ENCODE peak calls at places on chromosomes 2 and 18, in ten cellular contexts. One of them, this sample, is unnamed.

GRCh38 chr2:168254158-168254935 is 7.0 kb upstream of the STK39 start:
- DNase-seq in GM20000: no peak
- DNase-seq in NCI-H1694 treated with DMSO at 0.1 percent for 48 hours: no peak
- DNase-seq in AG08396: peak
- DNase-seq in psoas muscle: no peak
- DNase-seq in activated T-cell treated with anti-CD3 and anti-CD28 coated beads, Interleukin-2, amount 50 U/mL, for 72 hours: no peak
- DNase-seq in fibroblast of mammary gland: no peak
- DNase-seq in neural crest cell: no peak
- DNase-seq in amniotic stem cell: peak
- DNase-seq in T-helper 9 cell: no peak
- DNase-seq in this sample: no peak

GRCh38 chr2:100018794-100019193 is 123.6 kb downstream of the AFF3 start:
- DNase-seq in GM20000: no peak
- DNase-seq in NCI-H1694 treated with DMSO at 0.1 percent for 48 hours: no peak
- DNase-seq in AG08396: peak
- DNase-seq in psoas muscle: no peak
- DNase-seq in activated T-cell treated with anti-CD3 and anti-CD28 coated beads, Interleukin-2, amount 50 U/mL, for 72 hours: no peak
- DNase-seq in fibroblast of mammary gland: peak
- DNase-seq in neural crest cell: no peak
- DNase-seq in amniotic stem cell: peak
- DNase-seq in T-helper 9 cell: no peak
- DNase-seq in this sample: no peak

GRCh38 chr2:35504419-35504818 is 851.2 kb upstream of the CRIM1 start:
- DNase-seq in GM20000: no peak
- DNase-seq in NCI-H1694 treated with DMSO at 0.1 percent for 48 hours: no peak
- DNase-seq in AG08396: no peak
- DNase-seq in psoas muscle: no peak
- DNase-seq in activated T-cell treated with anti-CD3 and anti-CD28 coated beads, Interleukin-2, amount 50 U/mL, for 72 hours: no peak
- DNase-seq in fibroblast of mammary gland: no peak
- DNase-seq in neural crest cell: no peak
- DNase-seq in amniotic stem cell: no peak
- DNase-seq in T-helper 9 cell: no peak
- DNase-seq in this sample: no peak

GRCh38 chr2:8580316-8581047 is 101.4 kb upstream of the ID2 start:
- DNase-seq in GM20000: no peak
- DNase-seq in NCI-H1694 treated with DMSO at 0.1 percent for 48 hours: no peak
- DNase-seq in AG08396: no peak
- DNase-seq in psoas muscle: no peak
- DNase-seq in activated T-cell treated with anti-CD3 and anti-CD28 coated beads, Interleukin-2, amount 50 U/mL, for 72 hours: no peak
- DNase-seq in fibroblast of mammary gland: no peak
- DNase-seq in neural crest cell: no peak
- DNase-seq in amniotic stem cell: no peak
- DNase-seq in T-helper 9 cell: no peak
- DNase-seq in this sample: no peak

GRCh38 chr2:24917731-24918325 is 2.2 kb downstream of the ADCY3 start:
- DNase-seq in GM20000: no peak
- DNase-seq in NCI-H1694 treated with DMSO at 0.1 percent for 48 hours: no peak
- DNase-seq in AG08396: no peak
- DNase-seq in psoas muscle: no peak
- DNase-seq in activated T-cell treated with anti-CD3 and anti-CD28 coated beads, Interleukin-2, amount 50 U/mL, for 72 hours: no peak
- DNase-seq in fibroblast of mammary gland: no peak
- DNase-seq in neural crest cell: no peak
- DNase-seq in amniotic stem cell: no peak
- DNase-seq in T-helper 9 cell: no peak
- DNase-seq in this sample: no peak

GRCh38 chr18:45166341-45167108 is 448.8 kb upstream of the SLC14A2 start:
- DNase-seq in GM20000: no peak
- DNase-seq in NCI-H1694 treated with DMSO at 0.1 percent for 48 hours: no peak
- DNase-seq in AG08396: peak
- DNase-seq in psoas muscle: peak
- DNase-seq in activated T-cell treated with anti-CD3 and anti-CD28 coated beads, Interleukin-2, amount 50 U/mL, for 72 hours: no peak
- DNase-seq in fibroblast of mammary gland: peak
- DNase-seq in neural crest cell: no peak
- DNase-seq in amniotic stem cell: no peak
- DNase-seq in T-helper 9 cell: no peak
- DNase-seq in this sample: no peak

GRCh38 chr2:11160731-11161455 is 5.6 kb downstream of the SLC66A3 start:
- DNase-seq in GM20000: peak
- DNase-seq in NCI-H1694 treated with DMSO at 0.1 percent for 48 hours: no peak
- DNase-seq in AG08396: no peak
- DNase-seq in psoas muscle: no peak
- DNase-seq in activated T-cell treated with anti-CD3 and anti-CD28 coated beads, Interleukin-2, amount 50 U/mL, for 72 hours: no peak
- DNase-seq in fibroblast of mammary gland: no peak
- DNase-seq in neural crest cell: no peak
- DNase-seq in amniotic stem cell: no peak
- DNase-seq in T-helper 9 cell: no peak
- DNase-seq in this sample: no peak

GRCh38 chr2:178279142-178279541 is 84.8 kb downstream of the OSBPL6 start:
- DNase-seq in GM20000: no peak
- DNase-seq in NCI-H1694 treated with DMSO at 0.1 percent for 48 hours: no peak
- DNase-seq in AG08396: peak
- DNase-seq in psoas muscle: no peak
- DNase-seq in activated T-cell treated with anti-CD3 and anti-CD28 coated beads, Interleukin-2, amount 50 U/mL, for 72 hours: no peak
- DNase-seq in fibroblast of mammary gland: peak
- DNase-seq in neural crest cell: no peak
- DNase-seq in amniotic stem cell: peak
- DNase-seq in T-helper 9 cell: no peak
- DNase-seq in this sample: no peak

GRCh38 chr2:162200636-162201035 is 42.6 kb downstream of the FAP start:
- DNase-seq in GM20000: no peak
- DNase-seq in NCI-H1694 treated with DMSO at 0.1 percent for 48 hours: no peak
- DNase-seq in AG08396: no peak
- DNase-seq in psoas muscle: no peak
- DNase-seq in activated T-cell treated with anti-CD3 and anti-CD28 coated beads, Interleukin-2, amount 50 U/mL, for 72 hours: no peak
- DNase-seq in fibroblast of mammary gland: no peak
- DNase-seq in neural crest cell: no peak
- DNase-seq in amniotic stem cell: no peak
- DNase-seq in T-helper 9 cell: no peak
- DNase-seq in this sample: no peak

GRCh38 chr2:64913357-64913869 is 75.8 kb upstream of the SLC1A4 start:
- DNase-seq in GM20000: no peak
- DNase-seq in NCI-H1694 treated with DMSO at 0.1 percent for 48 hours: no peak
- DNase-seq in AG08396: no peak
- DNase-seq in psoas muscle: no peak
- DNase-seq in activated T-cell treated with anti-CD3 and anti-CD28 coated beads, Interleukin-2, amount 50 U/mL, for 72 hours: peak
- DNase-seq in fibroblast of mammary gland: no peak
- DNase-seq in neural crest cell: no peak
- DNase-seq in amniotic stem cell: no peak
- DNase-seq in T-helper 9 cell: no peak
- DNase-seq in this sample: no peak

GRCh38 chr2:111923271-111923670 is 24.9 kb downstream of the MERTK start:
- DNase-seq in GM20000: no peak
- DNase-seq in NCI-H1694 treated with DMSO at 0.1 percent for 48 hours: no peak
- DNase-seq in AG08396: no peak
- DNase-seq in psoas muscle: no peak
- DNase-seq in activated T-cell treated with anti-CD3 and anti-CD28 coated beads, Interleukin-2, amount 50 U/mL, for 72 hours: no peak
- DNase-seq in fibroblast of mammary gland: peak
- DNase-seq in neural crest cell: no peak
- DNase-seq in amniotic stem cell: no peak
- DNase-seq in T-helper 9 cell: no peak
- DNase-seq in this sample: no peak

GRCh38 chr18:51480562-51481261 is 283.2 kb upstream of the MEX3C start:
- DNase-seq in GM20000: no peak
- DNase-seq in NCI-H1694 treated with DMSO at 0.1 percent for 48 hours: no peak
- DNase-seq in AG08396: no peak
- DNase-seq in psoas muscle: no peak
- DNase-seq in activated T-cell treated with anti-CD3 and anti-CD28 coated beads, Interleukin-2, amount 50 U/mL, for 72 hours: no peak
- DNase-seq in fibroblast of mammary gland: no peak
- DNase-seq in neural crest cell: no peak
- DNase-seq in amniotic stem cell: no peak
- DNase-seq in T-helper 9 cell: no peak
- DNase-seq in this sample: no peak

GRCh38 chr2:240856151-240856980 is 12.3 kb upstream of the AGXT start:
- DNase-seq in GM20000: no peak
- DNase-seq in NCI-H1694 treated with DMSO at 0.1 percent for 48 hours: no peak
- DNase-seq in AG08396: no peak
- DNase-seq in psoas muscle: no peak
- DNase-seq in activated T-cell treated with anti-CD3 and anti-CD28 coated beads, Interleukin-2, amount 50 U/mL, for 72 hours: no peak
- DNase-seq in fibroblast of mammary gland: no peak
- DNase-seq in neural crest cell: no peak
- DNase-seq in amniotic stem cell: no peak
- DNase-seq in T-helper 9 cell: no peak
- DNase-seq in this sample: no peak

GRCh38 chr2:189086710-189087109 is 92.9 kb downstream of the COL5A2 start:
- DNase-seq in GM20000: no peak
- DNase-seq in NCI-H1694 treated with DMSO at 0.1 percent for 48 hours: no peak
- DNase-seq in AG08396: peak
- DNase-seq in psoas muscle: no peak
- DNase-seq in activated T-cell treated with anti-CD3 and anti-CD28 coated beads, Interleukin-2, amount 50 U/mL, for 72 hours: no peak
- DNase-seq in fibroblast of mammary gland: peak
- DNase-seq in neural crest cell: no peak
- DNase-seq in amniotic stem cell: peak
- DNase-seq in T-helper 9 cell: no peak
- DNase-seq in this sample: no peak

GRCh38 chr2:40680547-40680946 is 228.7 kb upstream of the SLC8A1 start:
- DNase-seq in GM20000: peak
- DNase-seq in NCI-H1694 treated with DMSO at 0.1 percent for 48 hours: no peak
- DNase-seq in AG08396: peak
- DNase-seq in psoas muscle: no peak
- DNase-seq in activated T-cell treated with anti-CD3 and anti-CD28 coated beads, Interleukin-2, amount 50 U/mL, for 72 hours: no peak
- DNase-seq in fibroblast of mammary gland: peak
- DNase-seq in neural crest cell: no peak
- DNase-seq in amniotic stem cell: no peak
- DNase-seq in T-helper 9 cell: no peak
- DNase-seq in this sample: no peak

GRCh38 chr2:118290436-118291004 is 202.2 kb downstream of the INSIG2 start:
- DNase-seq in GM20000: no peak
- DNase-seq in NCI-H1694 treated with DMSO at 0.1 percent for 48 hours: no peak
- DNase-seq in AG08396: no peak
- DNase-seq in psoas muscle: no peak
- DNase-seq in activated T-cell treated with anti-CD3 and anti-CD28 coated beads, Interleukin-2, amount 50 U/mL, for 72 hours: no peak
- DNase-seq in fibroblast of mammary gland: peak
- DNase-seq in neural crest cell: no peak
- DNase-seq in amniotic stem cell: no peak
- DNase-seq in T-helper 9 cell: no peak
- DNase-seq in this sample: no peak

GRCh38 chr2:231946241-231946814 is 15.2 kb upstream of the DIS3L2 start:
- DNase-seq in GM20000: no peak
- DNase-seq in NCI-H1694 treated with DMSO at 0.1 percent for 48 hours: no peak
- DNase-seq in AG08396: no peak
- DNase-seq in psoas muscle: no peak
- DNase-seq in activated T-cell treated with anti-CD3 and anti-CD28 coated beads, Interleukin-2, amount 50 U/mL, for 72 hours: no peak
- DNase-seq in fibroblast of mammary gland: no peak
- DNase-seq in neural crest cell: no peak
- DNase-seq in amniotic stem cell: no peak
- DNase-seq in T-helper 9 cell: no peak
- DNase-seq in this sample: peak

GRCh38 chr2:196066794-196067382 is 1.7 kb downstream of the DNAH7 start:
- DNase-seq in GM20000: peak
- DNase-seq in NCI-H1694 treated with DMSO at 0.1 percent for 48 hours: peak
- DNase-seq in AG08396: peak
- DNase-seq in psoas muscle: no peak
- DNase-seq in activated T-cell treated with anti-CD3 and anti-CD28 coated beads, Interleukin-2, amount 50 U/mL, for 72 hours: no peak
- DNase-seq in fibroblast of mammary gland: peak
- DNase-seq in neural crest cell: no peak
- DNase-seq in amniotic stem cell: no peak
- DNase-seq in T-helper 9 cell: no peak
- DNase-seq in this sample: no peak

GRCh38 chr2:123451517-123451916 is 573.6 kb upstream of the CNTNAP5 start:
- DNase-seq in GM20000: no peak
- DNase-seq in NCI-H1694 treated with DMSO at 0.1 percent for 48 hours: no peak
- DNase-seq in AG08396: no peak
- DNase-seq in psoas muscle: no peak
- DNase-seq in activated T-cell treated with anti-CD3 and anti-CD28 coated beads, Interleukin-2, amount 50 U/mL, for 72 hours: no peak
- DNase-seq in fibroblast of mammary gland: no peak
- DNase-seq in neural crest cell: no peak
- DNase-seq in amniotic stem cell: no peak
- DNase-seq in T-helper 9 cell: no peak
- DNase-seq in this sample: no peak

GRCh38 chr2:127968610-127969339 is 59.1 kb downstream of the SAP130 start:
- DNase-seq in GM20000: no peak
- DNase-seq in NCI-H1694 treated with DMSO at 0.1 percent for 48 hours: no peak
- DNase-seq in AG08396: no peak
- DNase-seq in psoas muscle: peak
- DNase-seq in activated T-cell treated with anti-CD3 and anti-CD28 coated beads, Interleukin-2, amount 50 U/mL, for 72 hours: no peak
- DNase-seq in fibroblast of mammary gland: no peak
- DNase-seq in neural crest cell: no peak
- DNase-seq in amniotic stem cell: no peak
- DNase-seq in T-helper 9 cell: no peak
- DNase-seq in this sample: no peak

GRCh38 chr2:197097578-197098366 is 171.3 kb upstream of the PGAP1 start:
- DNase-seq in GM20000: no peak
- DNase-seq in NCI-H1694 treated with DMSO at 0.1 percent for 48 hours: no peak
- DNase-seq in AG08396: peak
- DNase-seq in psoas muscle: peak
- DNase-seq in activated T-cell treated with anti-CD3 and anti-CD28 coated beads, Interleukin-2, amount 50 U/mL, for 72 hours: no peak
- DNase-seq in fibroblast of mammary gland: peak
- DNase-seq in neural crest cell: no peak
- DNase-seq in amniotic stem cell: no peak
- DNase-seq in T-helper 9 cell: no peak
- DNase-seq in this sample: peak

GRCh38 chr2:144596074-144596871 is 76.4 kb upstream of the ZEB2 start:
- DNase-seq in GM20000: peak
- DNase-seq in NCI-H1694 treated with DMSO at 0.1 percent for 48 hours: no peak
- DNase-seq in AG08396: peak
- DNase-seq in psoas muscle: no peak
- DNase-seq in activated T-cell treated with anti-CD3 and anti-CD28 coated beads, Interleukin-2, amount 50 U/mL, for 72 hours: no peak
- DNase-seq in fibroblast of mammary gland: peak
- DNase-seq in neural crest cell: peak
- DNase-seq in amniotic stem cell: peak
- DNase-seq in T-helper 9 cell: no peak
- DNase-seq in this sample: no peak

GRCh38 chr2:84077504-84077903 is 381.6 kb downstream of the SUCLG1 start:
- DNase-seq in GM20000: peak
- DNase-seq in NCI-H1694 treated with DMSO at 0.1 percent for 48 hours: peak
- DNase-seq in AG08396: no peak
- DNase-seq in psoas muscle: no peak
- DNase-seq in activated T-cell treated with anti-CD3 and anti-CD28 coated beads, Interleukin-2, amount 50 U/mL, for 72 hours: peak
- DNase-seq in fibroblast of mammary gland: peak
- DNase-seq in neural crest cell: peak
- DNase-seq in amniotic stem cell: no peak
- DNase-seq in T-helper 9 cell: no peak
- DNase-seq in this sample: no peak

GRCh38 chr2:30443081-30443480 is 4.0 kb upstream of the LCLAT1 start:
- DNase-seq in GM20000: no peak
- DNase-seq in NCI-H1694 treated with DMSO at 0.1 percent for 48 hours: no peak
- DNase-seq in AG08396: no peak
- DNase-seq in psoas muscle: no peak
- DNase-seq in activated T-cell treated with anti-CD3 and anti-CD28 coated beads, Interleukin-2, amount 50 U/mL, for 72 hours: no peak
- DNase-seq in fibroblast of mammary gland: no peak
- DNase-seq in neural crest cell: no peak
- DNase-seq in amniotic stem cell: no peak
- DNase-seq in T-helper 9 cell: no peak
- DNase-seq in this sample: no peak

GRCh38 chr2:224145751-224146355 is 106.8 kb upstream of the SERPINE2 start:
- DNase-seq in GM20000: no peak
- DNase-seq in NCI-H1694 treated with DMSO at 0.1 percent for 48 hours: no peak
- DNase-seq in AG08396: peak
- DNase-seq in psoas muscle: no peak
- DNase-seq in activated T-cell treated with anti-CD3 and anti-CD28 coated beads, Interleukin-2, amount 50 U/mL, for 72 hours: no peak
- DNase-seq in fibroblast of mammary gland: peak
- DNase-seq in neural crest cell: no peak
- DNase-seq in amniotic stem cell: no peak
- DNase-seq in T-helper 9 cell: no peak
- DNase-seq in this sample: no peak

GRCh38 chr2:133789743-133790142 is 221.5 kb upstream of the NCKAP5 start:
- DNase-seq in GM20000: no peak
- DNase-seq in NCI-H1694 treated with DMSO at 0.1 percent for 48 hours: no peak
- DNase-seq in AG08396: no peak
- DNase-seq in psoas muscle: no peak
- DNase-seq in activated T-cell treated with anti-CD3 and anti-CD28 coated beads, Interleukin-2, amount 50 U/mL, for 72 hours: no peak
- DNase-seq in fibroblast of mammary gland: no peak
- DNase-seq in neural crest cell: no peak
- DNase-seq in amniotic stem cell: no peak
- DNase-seq in T-helper 9 cell: no peak
- DNase-seq in this sample: no peak